ENCODE peak calls at places on chromosomes 3 and 15, in six cellular contexts. One of them, this sample, is unnamed. For H3K27me3, the result is how much of the 10 kb centered on the place peaks cover.

GRCh38 chr3:57421336-57421735 is 122.8 kb downstream of the DNAH12 start:
- DNase-seq in AG04450: no peak
- DNase-seq in pancreas: no peak
- DNase-seq in WERI-Rb-1: no peak
- DNase-seq in stomach: no peak
- DNase-seq in esophagus squamous epithelium: no peak
- DNase-seq in this sample: no peak

GRCh38 chr3:31688847-31689246 is 156.1 kb downstream of the STT3B start:
- DNase-seq in AG04450: no peak
- DNase-seq in pancreas: no peak
- DNase-seq in WERI-Rb-1: no peak
- DNase-seq in stomach: no peak
- DNase-seq in esophagus squamous epithelium: no peak
- DNase-seq in this sample: no peak

GRCh38 chr15:49331951-49332350 is 91.1 kb upstream of the FGF7 start:
- DNase-seq in AG04450: no peak
- DNase-seq in pancreas: no peak
- DNase-seq in WERI-Rb-1: no peak
- DNase-seq in stomach: no peak
- DNase-seq in esophagus squamous epithelium: no peak
- DNase-seq in this sample: no peak

GRCh38 chr3:159486580-159486979 is 502.1 kb upstream of the IL12A start:
- DNase-seq in AG04450: no peak
- DNase-seq in pancreas: no peak
- DNase-seq in WERI-Rb-1: peak
- DNase-seq in stomach: no peak
- DNase-seq in esophagus squamous epithelium: no peak
- DNase-seq in this sample: no peak

GRCh38 chr15:52718551-52718950 is 39.4 kb upstream of the ATOSA start:
- DNase-seq in AG04450: no peak
- DNase-seq in pancreas: no peak
- DNase-seq in WERI-Rb-1: no peak
- DNase-seq in stomach: no peak
- DNase-seq in esophagus squamous epithelium: no peak
- DNase-seq in this sample: no peak

GRCh38 chr3:108342829-108343478 is 46.6 kb downstream of the HHLA2 start:
- DNase-seq in AG04450: no peak
- DNase-seq in pancreas: no peak
- DNase-seq in WERI-Rb-1: no peak
- DNase-seq in stomach: no peak
- DNase-seq in esophagus squamous epithelium: no peak
- DNase-seq in this sample: no peak

GRCh38 chr3:45330500-45331295 is 57.7 kb upstream of the LARS2 start:
- DNase-seq in AG04450: no peak
- DNase-seq in pancreas: no peak
- DNase-seq in WERI-Rb-1: no peak
- DNase-seq in stomach: no peak
- DNase-seq in esophagus squamous epithelium: no peak
- DNase-seq in this sample: no peak

GRCh38 chr3:169026543-169027181 is 636.9 kb downstream of the MECOM start:
- DNase-seq in AG04450: peak
- DNase-seq in pancreas: no peak
- DNase-seq in WERI-Rb-1: no peak
- DNase-seq in stomach: no peak
- DNase-seq in esophagus squamous epithelium: no peak
- DNase-seq in this sample: no peak

GRCh38 chr3:197811343-197811742 is 20.3 kb downstream of the LRCH3 start:
- DNase-seq in AG04450: no peak
- DNase-seq in pancreas: no peak
- DNase-seq in WERI-Rb-1: no peak
- DNase-seq in stomach: no peak
- DNase-seq in esophagus squamous epithelium: no peak
- DNase-seq in this sample: peak

GRCh38 chr3:24562874-24563273 is 68.2 kb upstream of the THRB start:
- DNase-seq in AG04450: no peak
- DNase-seq in pancreas: no peak
- DNase-seq in WERI-Rb-1: no peak
- DNase-seq in stomach: no peak
- DNase-seq in esophagus squamous epithelium: no peak
- DNase-seq in this sample: no peak

GRCh38 chr3:6448011-6448410 is 412.9 kb upstream of the GRM7 start:
- DNase-seq in AG04450: no peak
- DNase-seq in pancreas: no peak
- DNase-seq in WERI-Rb-1: no peak
- DNase-seq in stomach: no peak
- DNase-seq in esophagus squamous epithelium: no peak
- DNase-seq in this sample: no peak

GRCh38 chr15:73621286-73621826 is 11.8 kb downstream of the NPTN start:
- DNase-seq in AG04450: no peak
- DNase-seq in pancreas: no peak
- DNase-seq in WERI-Rb-1: no peak
- DNase-seq in stomach: no peak
- DNase-seq in esophagus squamous epithelium: no peak
- DNase-seq in this sample: no peak

GRCh38 chr3:155014953-155015352 is 65.2 kb upstream of the MME start:
- DNase-seq in AG04450: no peak
- DNase-seq in pancreas: no peak
- DNase-seq in WERI-Rb-1: no peak
- DNase-seq in stomach: no peak
- DNase-seq in esophagus squamous epithelium: no peak
- DNase-seq in this sample: no peak

GRCh38 chr15:70627734-70628541 is 135.4 kb downstream of the UACA start:
- DNase-seq in AG04450: no peak
- DNase-seq in pancreas: no peak
- DNase-seq in WERI-Rb-1: peak
- DNase-seq in stomach: no peak
- DNase-seq in esophagus squamous epithelium: no peak
- DNase-seq in this sample: no peak

GRCh38 chr15:28886431-28887343 is 913 bp downstream of the APBA2 start:
- DNase-seq in AG04450: no peak
- DNase-seq in pancreas: no peak
- DNase-seq in WERI-Rb-1: no peak
- DNase-seq in stomach: no peak
- DNase-seq in esophagus squamous epithelium: no peak
- DNase-seq in this sample: peak

GRCh38 chr15:73333001-73333400 is 35.8 kb downstream of the HCN4 start:
- DNase-seq in AG04450: no peak
- DNase-seq in pancreas: peak
- DNase-seq in WERI-Rb-1: no peak
- DNase-seq in stomach: no peak
- DNase-seq in esophagus squamous epithelium: no peak
- DNase-seq in this sample: no peak

GRCh38 chr15:90571063-90571541 is 41.4 kb downstream of the CRTC3 start:
- DNase-seq in AG04450: no peak
- DNase-seq in pancreas: no peak
- DNase-seq in WERI-Rb-1: no peak
- DNase-seq in stomach: no peak
- DNase-seq in esophagus squamous epithelium: no peak
- DNase-seq in this sample: peak

GRCh38 chr3:24264748-24265158 is 229.9 kb downstream of the THRB start:
- DNase-seq in AG04450: no peak
- DNase-seq in pancreas: no peak
- DNase-seq in WERI-Rb-1: peak
- DNase-seq in stomach: no peak
- DNase-seq in esophagus squamous epithelium: no peak
- DNase-seq in this sample: no peak

GRCh38 chr3:40130721-40131120 is 178.8 kb upstream of the EIF1B start:
- DNase-seq in AG04450: no peak
- DNase-seq in pancreas: no peak
- DNase-seq in WERI-Rb-1: no peak
- DNase-seq in stomach: no peak
- DNase-seq in esophagus squamous epithelium: no peak
- DNase-seq in this sample: no peak

GRCh38 chr3:78873641-78874040 is 894.2 kb downstream of the ROBO1 start:
- DNase-seq in AG04450: no peak
- DNase-seq in pancreas: no peak
- DNase-seq in WERI-Rb-1: no peak
- DNase-seq in stomach: no peak
- DNase-seq in esophagus squamous epithelium: no peak
- DNase-seq in this sample: no peak

GRCh38 chr15:100111103-100112060 is 230.4 kb downstream of the ADAMTS17 start:
- DNase-seq in AG04450: peak
- DNase-seq in pancreas: no peak
- DNase-seq in WERI-Rb-1: no peak
- DNase-seq in stomach: peak
- DNase-seq in esophagus squamous epithelium: no peak
- DNase-seq in this sample: no peak

GRCh38 chr3:59559721-59560514 is 510.1 kb upstream of the CFAP20DC start:
- DNase-seq in AG04450: peak
- DNase-seq in pancreas: no peak
- DNase-seq in WERI-Rb-1: no peak
- DNase-seq in stomach: no peak
- DNase-seq in esophagus squamous epithelium: no peak
- DNase-seq in this sample: no peak

GRCh38 chr3:48038971-48039481 is 22.8 kb upstream of the MAP4 start:
- DNase-seq in AG04450: no peak
- DNase-seq in pancreas: no peak
- DNase-seq in WERI-Rb-1: no peak
- DNase-seq in stomach: no peak
- DNase-seq in esophagus squamous epithelium: no peak
- DNase-seq in this sample: no peak

GRCh38 chr3:52257911-52258310 is 12.4 kb downstream of the PPM1M start:
- DNase-seq in AG04450: no peak
- DNase-seq in pancreas: no peak
- DNase-seq in WERI-Rb-1: no peak
- DNase-seq in stomach: no peak
- DNase-seq in esophagus squamous epithelium: no peak
- DNase-seq in this sample: no peak

GRCh38 chr15:89333011-89333860 is 1.4 kb downstream of the POLG start:
- DNase-seq in AG04450: no peak
- DNase-seq in pancreas: no peak
- DNase-seq in WERI-Rb-1: no peak
- DNase-seq in stomach: no peak
- DNase-seq in esophagus squamous epithelium: no peak
- DNase-seq in this sample: no peak

GRCh38 chr3:181616088-181617070 is 95.3 kb upstream of the SOX2 start:
- DNase-seq in AG04450: no peak
- DNase-seq in pancreas: no peak
- DNase-seq in WERI-Rb-1: no peak
- DNase-seq in stomach: no peak
- DNase-seq in esophagus squamous epithelium: no peak
- DNase-seq in this sample: no peak
- H3K4me3 ChIP-seq in AG04450: no peak
- H3K4me3 ChIP-seq in pancreas: no peak
- H3K4me3 ChIP-seq in WERI-Rb-1: no peak
- H3K4me3 ChIP-seq in stomach: no peak
- H3K4me3 ChIP-seq in esophagus squamous epithelium: no peak
- H3K4me3 ChIP-seq in this sample: no peak

DNA sequence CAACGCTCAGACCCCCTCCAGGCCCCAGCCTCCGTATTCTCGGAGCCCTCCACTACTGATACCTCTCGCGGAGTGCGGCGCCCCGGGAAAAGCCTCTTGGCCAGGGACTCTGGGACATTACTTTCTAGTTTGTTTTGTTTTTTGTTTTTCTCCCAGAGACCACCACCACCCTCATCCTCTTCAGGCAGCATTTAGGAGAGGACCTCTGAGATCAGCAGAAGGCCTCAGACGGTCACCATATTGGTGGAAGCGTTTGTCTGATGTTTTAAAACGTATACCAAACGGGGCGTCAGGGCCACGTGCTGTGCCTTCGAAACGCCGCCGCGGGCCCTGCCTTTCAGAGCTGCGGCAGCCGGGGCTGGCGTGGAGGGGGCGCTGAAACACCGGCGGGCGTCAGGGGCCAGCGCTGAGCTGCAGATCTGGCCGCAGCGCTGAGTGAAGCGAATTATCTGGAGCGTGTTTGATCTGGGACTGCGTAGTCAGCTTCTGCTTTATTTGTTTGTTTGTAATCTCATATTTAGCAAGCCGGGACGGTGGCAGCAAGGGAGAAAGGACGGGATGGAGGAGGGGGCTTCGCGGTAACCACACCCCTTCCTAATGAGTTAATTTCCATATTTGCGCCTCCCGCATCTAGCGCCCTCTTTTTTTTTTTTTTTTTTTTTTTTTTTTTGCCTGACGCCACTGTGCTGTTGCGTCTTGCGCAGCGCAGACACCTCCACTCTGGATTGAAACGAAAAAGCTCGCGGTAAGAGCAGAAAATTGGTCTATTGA is 14.8 kb downstream of the SOX2 start:
- DNase-seq in AG04450: no peak
- DNase-seq in pancreas: no peak
- DNase-seq in WERI-Rb-1: peak
- DNase-seq in stomach: peak
- DNase-seq in esophagus squamous epithelium: no peak
- DNase-seq in this sample: no peak
- H3K27me3 ChIP-seq in AG04450: half or more
- H3K27me3 ChIP-seq in pancreas: under half
- H3K27me3 ChIP-seq in WERI-Rb-1: half or more
- H3K27me3 ChIP-seq in stomach: half or more
- H3K27me3 ChIP-seq in esophagus squamous epithelium: under half
- H3K27me3 ChIP-seq in this sample: half or more

DNA sequence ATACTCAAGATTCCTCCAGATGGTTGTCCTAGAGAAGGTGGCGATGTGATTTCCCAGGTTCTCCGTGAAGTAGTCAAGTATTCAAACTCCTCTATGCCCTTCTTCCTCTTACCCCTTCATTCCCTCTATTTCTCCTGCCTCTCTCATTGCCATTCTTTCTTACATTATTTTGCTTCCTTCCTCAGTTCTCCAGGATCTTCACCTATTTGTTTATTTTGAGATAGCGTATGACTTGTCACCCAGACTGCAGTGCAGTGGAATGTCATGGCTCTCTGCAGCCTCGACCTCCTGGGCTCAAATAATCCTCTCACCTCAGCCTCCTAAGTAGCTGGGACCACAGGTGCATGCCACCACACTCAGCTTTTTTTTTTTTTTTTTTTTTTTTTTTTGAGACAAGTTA is 1.8 kb upstream of the ITPKA start:
- DNase-seq in AG04450: no peak
- DNase-seq in pancreas: no peak
- DNase-seq in WERI-Rb-1: no peak
- DNase-seq in stomach: no peak
- DNase-seq in esophagus squamous epithelium: no peak
- DNase-seq in this sample: no peak
- H3K4me3 ChIP-seq in AG04450: no peak
- H3K4me3 ChIP-seq in pancreas: no peak
- H3K4me3 ChIP-seq in WERI-Rb-1: no peak
- H3K4me3 ChIP-seq in stomach: no peak
- H3K4me3 ChIP-seq in esophagus squamous epithelium: no peak
- H3K4me3 ChIP-seq in this sample: no peak

GRCh38 chr15:37104413-37105392 is 4.4 kb upstream of the MEIS2 start:
- DNase-seq in AG04450: no peak
- DNase-seq in pancreas: no peak
- DNase-seq in WERI-Rb-1: peak
- DNase-seq in stomach: no peak
- DNase-seq in esophagus squamous epithelium: no peak
- DNase-seq in this sample: no peak

GRCh38 chr15:37105795-37106333 is 5.5 kb upstream of the MEIS2 start:
- DNase-seq in AG04450: no peak
- DNase-seq in pancreas: no peak
- DNase-seq in WERI-Rb-1: no peak
- DNase-seq in stomach: no peak
- DNase-seq in esophagus squamous epithelium: no peak
- DNase-seq in this sample: no peak

GRCh38 chr15:37107754-37108724 is 7.7 kb upstream of the MEIS2 start:
- DNase-seq in AG04450: no peak
- DNase-seq in pancreas: no peak
- DNase-seq in WERI-Rb-1: no peak
- DNase-seq in stomach: no peak
- DNase-seq in esophagus squamous epithelium: no peak
- DNase-seq in this sample: no peak

GRCh38 chr15:37107071-37107753 is 6.9 kb upstream of the MEIS2 start:
- DNase-seq in AG04450: no peak
- DNase-seq in pancreas: no peak
- DNase-seq in WERI-Rb-1: peak
- DNase-seq in stomach: no peak
- DNase-seq in esophagus squamous epithelium: no peak
- DNase-seq in this sample: no peak

GRCh38 chr15:37106490-37107001 is 6.2 kb upstream of the MEIS2 start:
- DNase-seq in AG04450: no peak
- DNase-seq in pancreas: no peak
- DNase-seq in WERI-Rb-1: peak
- DNase-seq in stomach: no peak
- DNase-seq in esophagus squamous epithelium: no peak
- DNase-seq in this sample: no peak
- H3K27me3 ChIP-seq in AG04450: under half
- H3K27me3 ChIP-seq in pancreas: under half
- H3K27me3 ChIP-seq in WERI-Rb-1: under half
- H3K27me3 ChIP-seq in stomach: under half
- H3K27me3 ChIP-seq in esophagus squamous epithelium: under half
- H3K27me3 ChIP-seq in this sample: half or more